ENCODE peak calls at places on chromosomes 16 and 17, in ten cellular contexts. One of them, this sample, is unnamed.

GRCh38 chr16:84281077-84281476 is 13.6 kb upstream of the WFDC1 start:
- DNase-seq in kidney tubule cell: peak
- DNase-seq in EL: peak
- DNase-seq in NCI-H1694 treated with DMSO at 0.1 percent for 48 hours: no peak
- DNase-seq in progenitor cell of endocrine pancreas: no peak
- DNase-seq in tibial artery: no peak
- DNase-seq in COR-L47: no peak
- DNase-seq in naive thymus-derived CD4-positive, alpha-beta T cell: no peak
- DNase-seq in CD4-positive, alpha-beta T cell: no peak
- DNase-seq in T-helper 1 cell: no peak
- DNase-seq in this sample: no peak

GRCh38 chr16:64250866-64251265 is 871.0 kb downstream of the CDH11 start:
- DNase-seq in tibial artery: no peak
- DNase-seq in T-helper 1 cell: no peak
- DNase-seq in EL: peak
- DNase-seq in NCI-H1694 treated with DMSO at 0.1 percent for 48 hours: no peak
- DNase-seq in progenitor cell of endocrine pancreas: no peak
- DNase-seq in kidney tubule cell: no peak
- DNase-seq in CD4-positive, alpha-beta T cell: no peak
- DNase-seq in COR-L47: no peak
- DNase-seq in naive thymus-derived CD4-positive, alpha-beta T cell: no peak
- DNase-seq in this sample: no peak

GRCh38 chr16:50253511-50253903 is 12.8 kb upstream of the ADCY7 start:
- DNase-seq in T-helper 1 cell: no peak
- DNase-seq in kidney tubule cell: no peak
- DNase-seq in NCI-H1694 treated with DMSO at 0.1 percent for 48 hours: no peak
- DNase-seq in COR-L47: no peak
- DNase-seq in CD4-positive, alpha-beta T cell: no peak
- DNase-seq in EL: no peak
- DNase-seq in progenitor cell of endocrine pancreas: no peak
- DNase-seq in naive thymus-derived CD4-positive, alpha-beta T cell: no peak
- DNase-seq in tibial artery: peak
- DNase-seq in this sample: no peak

GRCh38 chr17:76685846-76686245 is 24.9 kb downstream of the MXRA7 start:
- DNase-seq in NCI-H1694 treated with DMSO at 0.1 percent for 48 hours: no peak
- DNase-seq in EL: no peak
- DNase-seq in kidney tubule cell: no peak
- DNase-seq in COR-L47: no peak
- DNase-seq in tibial artery: no peak
- DNase-seq in CD4-positive, alpha-beta T cell: no peak
- DNase-seq in naive thymus-derived CD4-positive, alpha-beta T cell: no peak
- DNase-seq in T-helper 1 cell: no peak
- DNase-seq in progenitor cell of endocrine pancreas: no peak
- DNase-seq in this sample: no peak

GRCh38 chr16:86668136-86668535 is 89.8 kb downstream of the FOXL1 start:
- DNase-seq in kidney tubule cell: peak
- DNase-seq in EL: peak
- DNase-seq in CD4-positive, alpha-beta T cell: no peak
- DNase-seq in NCI-H1694 treated with DMSO at 0.1 percent for 48 hours: no peak
- DNase-seq in T-helper 1 cell: no peak
- DNase-seq in COR-L47: no peak
- DNase-seq in naive thymus-derived CD4-positive, alpha-beta T cell: no peak
- DNase-seq in tibial artery: no peak
- DNase-seq in progenitor cell of endocrine pancreas: no peak
- DNase-seq in this sample: no peak

GRCh38 chr16:31132979-31133599 is 2.4 kb downstream of the PRSS8 start:
- DNase-seq in progenitor cell of endocrine pancreas: no peak
- DNase-seq in CD4-positive, alpha-beta T cell: no peak
- DNase-seq in NCI-H1694 treated with DMSO at 0.1 percent for 48 hours: no peak
- DNase-seq in kidney tubule cell: no peak
- DNase-seq in COR-L47: no peak
- DNase-seq in EL: no peak
- DNase-seq in naive thymus-derived CD4-positive, alpha-beta T cell: no peak
- DNase-seq in T-helper 1 cell: no peak
- DNase-seq in tibial artery: no peak
- DNase-seq in this sample: no peak

GRCh38 chr17:49977463-49978389 is 8.7 kb downstream of the DLX4 start:
- DNase-seq in naive thymus-derived CD4-positive, alpha-beta T cell: no peak
- DNase-seq in CD4-positive, alpha-beta T cell: no peak
- DNase-seq in T-helper 1 cell: no peak
- DNase-seq in EL: no peak
- DNase-seq in kidney tubule cell: no peak
- DNase-seq in NCI-H1694 treated with DMSO at 0.1 percent for 48 hours: no peak
- DNase-seq in COR-L47: no peak
- DNase-seq in tibial artery: no peak
- DNase-seq in progenitor cell of endocrine pancreas: no peak
- DNase-seq in this sample: no peak

GRCh38 chr17:28967240-28968135 is 16.2 kb upstream of the PHF12 start:
- DNase-seq in progenitor cell of endocrine pancreas: no peak
- DNase-seq in tibial artery: no peak
- DNase-seq in NCI-H1694 treated with DMSO at 0.1 percent for 48 hours: peak
- DNase-seq in COR-L47: peak
- DNase-seq in CD4-positive, alpha-beta T cell: no peak
- DNase-seq in kidney tubule cell: no peak
- DNase-seq in T-helper 1 cell: no peak
- DNase-seq in naive thymus-derived CD4-positive, alpha-beta T cell: no peak
- DNase-seq in EL: no peak
- DNase-seq in this sample: no peak

This sample was measured in HuH-7.5.